ENCODE peak calls at places on chromosomes 1 and 21, in four cellular contexts. Y is heart right ventricle, W is SK-N-SH, M is fibroblast of lung. L is an unnamed sample.
A peak's percentile ranks its signal among the peaks of the same experiment; 100 is the strongest.

GRCh38 chr1:223609961-223610360 is 55.5 kb downstream of the CAPN8 start:
- DNase-seq in M (no peak), W (no peak), Y (no peak), L (no peak)

GRCh38 chr1:27341525-27342252 is at the start of gene SYTL1:
- DNase-seq in M (peak; percentile 73), W (peak; percentile 59), Y (no peak), L (no peak)

GRCh38 chr1:111599781-111600180 is 19.8 kb upstream of the RAP1A start:
- DNase-seq in W (no peak), M (no peak), Y (no peak), L (no peak)

GRCh38 chr1:152014943-152015342 is 21.3 kb upstream of the S100A10 start:
- DNase-seq in Y (no peak), M (no peak), W (no peak), L (no peak)

GRCh38 chr1:26110731-26111529 is 694 bp upstream of the PDIK1L start:
- DNase-seq in W (peak; percentile 93), M (peak; percentile 68), Y (peak; percentile 79), L (peak; percentile 80)

GRCh38 chr1:30928171-30928570 is 19.6 kb upstream of the SDC3 start:
- DNase-seq in W (no peak), Y (no peak), M (no peak), L (no peak)

GRCh38 chr21:31289702-31290101 is 54.4 kb downstream of the TIAM1 start:
- DNase-seq in M (no peak), W (no peak), Y (no peak), L (no peak)

GRCh38 chr1:216722841-216723240 is 388 bp downstream of the ESRRG start:
- DNase-seq in M (no peak), Y (no peak), W (no peak), L (no peak)

GRCh38 chr1:11925938-11926292 is 312 bp downstream of the KIAA2013 start:
- DNase-seq in M (no peak), W (no peak), Y (peak; percentile 35), L (peak; percentile 38)

GRCh38 chr1:41358152-41358937 is 2.9 kb upstream of the FOXO6 start:
- DNase-seq in W (no peak), M (peak; percentile 50), Y (peak; percentile 72), L (peak; percentile 82)

GRCh38 chr21:34960672-34961071 is 88.4 kb downstream of the RUNX1 start:
- DNase-seq in W (no peak), Y (no peak), M (no peak), L (no peak)

GRCh38 chr1:235933483-235934116 is 66.9 kb upstream of the LYST start:
- DNase-seq in Y (no peak), W (no peak), M (no peak), L (no peak)

GRCh38 chr1:225651872-225652725 is 824 bp downstream of the ENAH start:
- DNase-seq in M (peak; percentile 55), Y (no peak), W (peak; percentile 45), L (no peak)

GRCh38 chr1:59730302-59730701 is 84.4 kb upstream of the HOOK1 start:
- DNase-seq in M (peak; percentile 95), W (no peak), Y (no peak), L (no peak)

GRCh38 chr1:18481190-18481920 is 625 bp downstream of the KLHDC7A start:
- DNase-seq in M (no peak), W (no peak), Y (no peak), L (no peak)

GRCh38 chr1:1337793-1338147 is 6.7 kb downstream of the TAS1R3 start:
- DNase-seq in Y (no peak), M (no peak), W (peak; percentile 91), L (no peak)

GRCh38 chr1:178337091-178337726 is 159.6 kb downstream of the CLEC20A start:
- DNase-seq in W (no peak), Y (no peak), M (no peak), L (no peak)

GRCh38 chr1:180680558-180681144 is 48.8 kb downstream of the XPR1 start:
- DNase-seq in Y (no peak), M (peak; percentile 82), W (no peak), L (no peak)

GRCh38 chr1:230146709-230147108 is 79.7 kb downstream of the GALNT2 start:
- DNase-seq in Y (no peak), M (no peak), W (no peak), L (peak; percentile 40)
- H3K4me1 ChIP-seq in Y (peaks cover 88% of the 10 kb centered on the region), M (no peaks in the 10 kb centered on the region), W (peaks cover 41% of the 10 kb centered on the region), L (peaks cover 79% of the 10 kb centered on the region)

DNA sequence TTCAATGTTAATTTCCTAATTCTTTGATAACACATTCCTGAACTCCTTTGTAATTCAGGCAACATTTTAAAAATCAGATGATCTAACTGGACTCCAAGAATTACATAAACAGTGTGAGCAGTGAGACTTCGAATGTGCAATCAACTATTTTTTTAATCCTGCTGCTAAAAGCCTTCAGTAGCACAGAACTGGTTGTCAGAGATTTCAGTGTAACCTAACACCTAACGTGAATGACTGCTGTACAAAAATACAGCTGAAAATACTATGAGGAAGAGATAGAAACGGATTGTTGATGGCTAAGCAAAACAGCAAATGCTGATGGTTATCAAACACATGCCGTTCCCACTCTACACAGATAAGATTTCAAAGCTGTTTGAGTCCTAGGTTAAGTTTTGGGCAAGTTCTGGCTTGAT is 46.1 kb downstream of the APP start:
- DNase-seq in Y (no peak), W (no peak), M (peak; percentile 64), L (no peak)
- H3K4me3 ChIP-seq in Y (no peak overlapping the region), W (no peak overlapping the region), M (no peak overlapping the region), L (no peak overlapping the region)

DNA sequence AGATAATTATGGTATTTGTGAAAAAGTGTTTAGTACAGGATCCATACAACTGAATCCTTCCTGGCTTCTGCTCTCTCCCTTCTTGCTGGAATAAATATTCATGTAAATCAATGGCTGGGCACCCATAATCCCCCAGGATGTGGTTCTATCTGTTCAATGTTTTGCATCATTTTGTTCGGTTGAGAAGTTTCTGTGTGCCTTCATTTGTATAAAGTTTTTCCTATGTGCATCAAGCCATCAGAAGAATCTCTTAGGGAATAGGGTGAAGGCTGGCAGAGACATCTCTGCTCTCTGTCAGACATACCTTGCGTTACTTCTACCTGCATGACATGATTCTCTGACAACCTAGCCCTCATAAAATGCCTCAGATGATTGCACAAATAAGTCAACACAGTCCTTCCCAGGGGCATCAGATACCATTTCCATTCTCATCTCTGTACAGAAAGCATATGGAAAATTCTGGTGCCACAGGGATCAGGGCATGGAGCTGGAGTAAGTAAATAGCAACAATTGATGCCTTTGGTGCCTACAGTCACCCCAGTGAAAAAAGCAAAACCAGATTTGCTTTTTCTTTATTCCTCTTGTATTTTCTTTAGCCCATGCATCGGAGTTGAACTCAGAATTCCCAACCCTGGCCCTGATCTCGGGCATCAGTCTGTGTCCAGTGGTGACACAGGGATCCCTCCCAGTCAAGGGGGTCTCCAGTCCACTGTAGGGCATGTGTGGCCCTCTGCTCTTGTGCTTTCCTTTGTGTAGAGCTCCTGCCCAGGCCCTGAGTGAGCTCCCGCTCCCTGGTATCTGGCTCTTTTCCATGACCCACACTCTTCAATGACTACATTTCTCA is 39.7 kb upstream of the ATP1A1 start:
- DNase-seq in Y (no peak), W (no peak), M (no peak), L (no peak)
- H3K4me1 ChIP-seq in Y (peaks cover 19% of the 10 kb centered on the region), W (peaks cover 17% of the 10 kb centered on the region), M (no peaks in the 10 kb centered on the region), L (no peaks in the 10 kb centered on the region)

GRCh38 chr1:148385371-148386030 is 97.6 kb downstream of the PPIAL4G start:
- DNase-seq in W (no peak), M (no peak), Y (no peak), L (no peak)

GRCh38 chr1:148383966-148384365 is 99.1 kb downstream of the PPIAL4G start:
- DNase-seq in W (no peak), M (no peak), Y (no peak), L (no peak)

GRCh38 chr1:148386617-148387016 is 96.5 kb downstream of the PPIAL4G start:
- DNase-seq in M (no peak), Y (no peak), W (no peak), L (no peak)

GRCh38 chr1:148389027-148389339 is 94.1 kb downstream of the PPIAL4G start:
- DNase-seq in M (no peak), W (no peak), Y (no peak), L (no peak)

GRCh38 chr1:148388260-148389026 is 94.7 kb downstream of the PPIAL4G start:
- DNase-seq in M (peak; percentile 92), Y (peak; percentile 81), W (peak; percentile 50), L (peak; percentile 83)
- H3K4me3 ChIP-seq in M (peak overlapping the region; percentile 70), Y (peak overlapping the region; percentile 48), W (peak overlapping the region; percentile 22), L (peak overlapping the region; percentile 58)

GRCh38 chr1:5863238-5863637 is 129.0 kb downstream of the NPHP4 start:
- DNase-seq in W (no peak), M (no peak), Y (no peak), L (no peak)

GRCh38 chr1:5865774-5866173 is 126.5 kb downstream of the NPHP4 start:
- DNase-seq in M (no peak), Y (no peak), W (no peak), L (no peak)

GRCh38 chr1:5862051-5862825 is 130.0 kb downstream of the NPHP4 start:
- DNase-seq in W (no peak), M (no peak), Y (no peak), L (no peak)

GRCh38 chr1:5865056-5865455 is 127.2 kb downstream of the NPHP4 start:
- DNase-seq in Y (no peak), M (no peak), W (no peak), L (no peak)

GRCh38 chr1:5864256-5864655 is 128.0 kb downstream of the NPHP4 start:
- DNase-seq in W (no peak), M (no peak), Y (no peak), L (no peak)
- H3K4me1 ChIP-seq in W (peaks cover 3% of the 10 kb centered on the region), M (no peaks in the 10 kb centered on the region), Y (no peaks in the 10 kb centered on the region), L (no peaks in the 10 kb centered on the region)

DNA sequence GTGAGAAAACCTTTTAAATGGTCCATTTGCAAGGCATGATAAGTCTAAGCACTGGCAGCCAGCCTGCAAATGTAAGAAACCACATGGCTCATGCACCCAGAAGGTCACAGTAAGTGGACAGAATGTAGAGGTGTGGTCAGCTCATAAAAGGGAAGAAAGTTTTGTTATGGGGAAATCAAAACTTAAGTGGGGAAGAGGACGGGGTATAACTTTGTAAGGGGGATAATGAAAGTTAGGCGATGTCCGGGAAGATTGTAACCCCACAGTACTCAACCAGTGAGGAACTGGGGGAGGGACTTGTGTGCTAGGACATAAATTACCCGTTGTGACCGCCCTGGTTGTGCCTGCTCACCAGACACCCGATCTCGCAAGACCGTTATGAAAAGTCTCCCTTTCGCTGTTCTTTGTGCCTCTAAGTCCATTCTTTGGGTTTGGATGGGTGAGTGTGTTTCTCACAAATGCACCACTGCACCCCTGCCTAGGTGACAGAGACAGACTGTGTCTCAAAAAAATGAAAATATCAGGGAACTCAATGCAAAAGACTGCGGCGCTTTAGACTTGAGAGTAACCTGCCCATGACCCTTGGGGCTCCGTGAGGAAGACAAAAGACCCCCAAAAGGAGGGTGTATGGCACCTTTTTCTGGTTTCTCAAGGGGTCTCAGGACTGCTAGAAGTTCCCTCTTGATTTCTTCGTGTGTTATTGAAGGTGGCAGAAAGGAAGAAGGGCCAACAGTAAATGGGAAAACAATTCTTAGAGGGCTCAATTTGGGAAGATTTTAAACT is 28.6 kb upstream of the ZNF496 start:
- DNase-seq in Y (no peak), M (peak; percentile 12), W (no peak), L (no peak)
- H3K4me3 ChIP-seq in Y (no peak overlapping the region), M (no peak overlapping the region), W (no peak overlapping the region), L (peak overlapping the region; percentile 28)

GRCh38 chr1:22573237-22573636 is 9.9 kb downstream of the EPHA8 start:
- DNase-seq in Y (no peak), W (no peak), M (no peak), L (no peak)
- H3K4me1 ChIP-seq in Y (no peaks in the 10 kb centered on the region), W (peaks cover 47% of the 10 kb centered on the region), M (no peaks in the 10 kb centered on the region), L (no peaks in the 10 kb centered on the region)

L was measured in psoas muscle.